ENCODE peak calls at places on chromosomes 12 and 14, in nine cellular contexts. S, Y, N, P, T, B, X, U and R are unnamed samples.

GRCh38 chr12:76916170-76916540 is 37.3 kb upstream of the CSRP2 start:
- DNase-seq in S (no peak), Y (no peak), N (peak), P (no peak), T (no peak), B (no peak), X (no peak), U (no peak), R (no peak)

GRCh38 chr14:104923596-104924420 is 871 bp upstream of the PLD4 start:
- DNase-seq in S (no peak), Y (no peak), N (no peak), P (no peak), T (no peak), B (no peak), X (no peak), U (no peak), R (no peak)

GRCh38 chr12:28023156-28023887 is 50.8 kb upstream of the PTHLH start:
- DNase-seq in S (peak), Y (peak), N (peak), P (no peak), T (no peak), B (peak), X (no peak), U (no peak), R (peak)

GRCh38 chr14:32980887-32981501 is 42.3 kb downstream of the NPAS3 start:
- DNase-seq in S (no peak), Y (no peak), N (no peak), P (no peak), T (no peak), B (no peak), X (no peak), U (no peak), R (no peak)

GRCh38 chr12:79435742-79436141 is 255.0 kb downstream of the PAWR start:
- DNase-seq in S (no peak), Y (no peak), N (no peak), P (no peak), T (no peak), B (no peak), X (no peak), U (no peak), R (no peak)

GRCh38 chr14:100408350-100409015 is 85.3 kb downstream of the SLC25A47 start:
- DNase-seq in S (peak), Y (peak), N (no peak), P (no peak), T (no peak), B (peak), X (no peak), U (no peak), R (no peak)

GRCh38 chr12:47349770-47350408 is 270.1 kb upstream of the AMIGO2 start:
- DNase-seq in S (no peak), Y (no peak), N (peak), P (no peak), T (no peak), B (no peak), X (no peak), U (no peak), R (no peak)

GRCh38 chr14:68589447-68590232 is 203.2 kb downstream of the ZFP36L1 start:
- DNase-seq in S (no peak), Y (peak), N (peak), P (peak), T (peak), B (peak), X (no peak), U (no peak), R (peak)

GRCh38 chr14:65019944-65020566 is 33.4 kb downstream of the FNTB start:
- DNase-seq in S (peak), Y (peak), N (peak), P (no peak), T (peak), B (peak), X (no peak), U (peak), R (peak)

GRCh38 chr14:104768437-104769323 is 15.7 kb downstream of the SIVA1 start:
- DNase-seq in S (peak), Y (peak), N (peak), P (peak), T (peak), B (no peak), X (peak), U (peak), R (peak)

GRCh38 chr14:96811265-96811664 is 14.1 kb downstream of the VRK1 start:
- DNase-seq in S (no peak), Y (peak), N (peak), P (no peak), T (no peak), B (peak), X (no peak), U (no peak), R (no peak)

GRCh38 chr12:91662021-91662420 is 479.4 kb upstream of the DCN start:
- DNase-seq in S (no peak), Y (peak), N (peak), P (no peak), T (no peak), B (no peak), X (no peak), U (no peak), R (no peak)

GRCh38 chr12:42128327-42128726 is 16.3 kb downstream of the GXYLT1 start:
- DNase-seq in S (no peak), Y (peak), N (peak), P (no peak), T (no peak), B (no peak), X (no peak), U (no peak), R (no peak)

GRCh38 chr12:77923882-77924281 is 93.2 kb downstream of the NAV3 start:
- DNase-seq in S (no peak), Y (peak), N (peak), P (no peak), T (no peak), B (no peak), X (no peak), U (no peak), R (no peak)

GRCh38 chr14:58899317-58899713 is 261.6 kb downstream of the DACT1 start:
- DNase-seq in S (no peak), Y (peak), N (peak), P (no peak), T (no peak), B (peak), X (no peak), U (no peak), R (peak)

GRCh38 chr14:103127356-103127755 is 4.1 kb downstream of the TNFAIP2 start:
- DNase-seq in S (no peak), Y (no peak), N (no peak), P (no peak), T (no peak), B (no peak), X (no peak), U (no peak), R (no peak)

GRCh38 chr12:122858171-122858570 is 22.9 kb downstream of the HIP1R start:
- DNase-seq in S (no peak), Y (no peak), N (no peak), P (no peak), T (no peak), B (no peak), X (no peak), U (no peak), R (no peak)

GRCh38 chr12:50024804-50025186 is 499 bp downstream of the RACGAP1 start:
- DNase-seq in S (no peak), Y (no peak), N (no peak), P (no peak), T (no peak), B (no peak), X (no peak), U (no peak), R (no peak)

GRCh38 chr12:5745251-5745888 is 199.7 kb downstream of the ANO2 start:
- DNase-seq in S (peak), Y (peak), N (peak), P (no peak), T (peak), B (no peak), X (peak), U (peak), R (peak)

GRCh38 chr14:80200093-80200492 is 11.2 kb downstream of the DIO2 start:
- DNase-seq in S (no peak), Y (no peak), N (no peak), P (no peak), T (no peak), B (no peak), X (no peak), U (no peak), R (no peak)

GRCh38 chr12:131494141-131494733 is 216.7 kb upstream of the SFSWAP start:
- DNase-seq in S (no peak), Y (no peak), N (no peak), P (no peak), T (no peak), B (no peak), X (no peak), U (no peak), R (no peak)

GRCh38 chr12:123531091-123531490 is 2.4 kb downstream of the RILPL1 start:
- DNase-seq in S (no peak), Y (no peak), N (no peak), P (no peak), T (peak), B (no peak), X (no peak), U (no peak), R (no peak)

GRCh38 chr14:29521526-29522137 is 406.0 kb downstream of the PRKD1 start:
- DNase-seq in S (no peak), Y (no peak), N (no peak), P (no peak), T (no peak), B (no peak), X (no peak), U (no peak), R (no peak)

GRCh38 chr14:76997257-76997970 is 31.1 kb downstream of the IRF2BPL start:
- DNase-seq in S (no peak), Y (no peak), N (peak), P (no peak), T (no peak), B (no peak), X (no peak), U (no peak), R (no peak)

GRCh38 chr14:22685467-22685866 is 41.3 kb upstream of the OR6J1 start:
- DNase-seq in S (no peak), Y (no peak), N (no peak), P (no peak), T (no peak), B (no peak), X (no peak), U (no peak), R (no peak)

GRCh38 chr12:43104524-43104923 is 447.5 kb downstream of the ADAMTS20 start:
- DNase-seq in S (no peak), Y (peak), N (no peak), P (no peak), T (no peak), B (peak), X (no peak), U (no peak), R (peak)

GRCh38 chr12:54411398-54412241 is 7.4 kb downstream of the ITGA5 start:
- DNase-seq in S (no peak), Y (peak), N (peak), P (peak), T (no peak), B (peak), X (peak), U (no peak), R (peak)

GRCh38 chr12:70555081-70555480 is 82.1 kb downstream of the PTPRB start:
- DNase-seq in S (no peak), Y (no peak), N (no peak), P (no peak), T (no peak), B (no peak), X (no peak), U (no peak), R (no peak)

DNA sequence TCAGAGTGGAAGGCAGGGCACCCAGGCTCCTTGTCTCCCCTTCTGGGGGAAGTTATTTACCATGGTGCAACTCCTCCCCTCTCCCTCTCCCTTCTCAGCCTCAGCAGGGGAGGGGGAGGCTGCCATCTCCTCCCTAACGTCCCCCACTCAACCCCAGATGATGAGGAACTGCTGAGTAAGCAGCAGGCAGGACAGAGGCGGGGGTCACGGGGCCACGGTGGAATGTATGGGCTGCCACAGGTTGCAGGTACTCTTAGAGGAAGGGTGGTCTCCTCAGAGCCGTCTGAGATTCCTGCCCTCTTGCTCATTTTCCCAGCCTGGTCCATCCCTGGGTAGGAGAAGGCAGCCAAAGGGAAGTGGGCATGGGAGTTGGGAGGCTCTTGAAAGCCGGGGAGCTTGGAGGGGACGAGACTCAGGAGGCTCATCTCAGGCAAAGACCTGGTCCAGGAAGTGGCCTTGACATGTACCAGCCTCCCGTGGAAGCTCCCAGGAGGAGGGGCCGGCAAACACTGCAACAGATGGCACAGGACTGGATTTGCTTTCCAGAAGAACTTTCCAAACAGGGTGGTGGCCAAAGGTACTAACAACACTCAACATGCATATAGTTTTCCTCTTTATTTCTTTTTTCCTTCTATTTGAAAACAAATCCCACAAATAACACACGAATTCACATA is 19.0 kb downstream of the RIN3 start:
- DNase-seq in S (no peak), Y (no peak), N (no peak), P (peak), T (no peak), B (no peak), X (no peak), U (no peak), R (no peak)
- H3K4me3 ChIP-seq in S (no peak), Y (no peak), N (no peak), P (no peak), T (no peak), B (no peak), X (no peak), U (no peak), R (no peak)

DNA sequence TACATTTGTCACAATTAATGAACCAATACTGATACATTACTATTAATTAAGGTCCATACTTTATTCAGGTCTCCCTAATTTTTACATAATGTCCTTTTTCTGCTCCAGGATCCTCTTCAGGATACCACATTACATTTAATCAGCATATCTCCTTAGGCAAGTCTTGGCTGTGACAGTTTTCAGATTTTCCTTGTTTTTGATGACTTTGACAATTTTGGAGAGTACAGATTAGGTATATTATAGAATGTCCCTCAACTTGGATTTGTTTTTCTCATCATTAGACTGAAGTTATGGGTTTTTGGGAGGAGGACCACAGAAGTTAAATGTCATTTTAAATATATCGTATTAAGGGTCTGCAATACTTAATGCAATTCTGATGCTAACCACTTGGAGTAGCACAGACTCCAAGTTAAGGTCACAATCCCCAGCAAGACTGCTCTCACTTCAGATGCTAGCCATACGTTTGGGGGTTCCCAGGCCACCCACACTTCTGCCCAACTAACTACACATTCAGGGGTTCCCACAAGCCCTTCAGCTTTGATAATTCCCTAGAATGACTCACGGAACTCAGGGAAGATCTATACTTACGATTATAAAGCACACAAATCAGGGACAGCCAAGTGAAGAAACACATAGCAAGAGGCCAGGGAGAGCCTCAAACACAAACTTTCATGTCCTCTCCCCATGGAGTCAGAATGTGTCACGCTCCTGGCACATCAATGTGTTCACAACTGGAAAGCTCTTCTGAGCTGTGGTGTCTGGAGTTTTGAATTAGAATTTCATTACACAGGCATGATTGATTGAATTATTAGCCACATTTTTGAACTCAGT is 17.0 kb upstream of the NUBPL start:
- DNase-seq in S (peak), Y (peak), N (no peak), P (no peak), T (no peak), B (no peak), X (no peak), U (no peak), R (no peak)
- TF ChIP-seq CTCF in S (no peak), Y (peak), N (peak), P (no peak), T (no peak), B (peak), X (no peak), U (peak), R (peak)

GRCh38 chr12:85784096-85784720 is 52.0 kb downstream of the RASSF9 start:
- DNase-seq in S (peak), Y (no peak), N (peak), P (no peak), T (no peak), B (no peak), X (no peak), U (no peak), R (no peak)
- H3K4me3 ChIP-seq in S (no peak), Y (no peak), N (no peak), P (no peak), T (no peak), B (no peak), X (no peak), U (no peak), R (no peak)

GRCh38 chr12:113149361-113150150 is at the start of gene CFAP73:
- DNase-seq in S (peak), Y (peak), N (peak), P (no peak), T (peak), B (peak), X (peak), U (peak), R (peak)
- TF ChIP-seq CTCF in S (no peak), Y (peak), N (peak), P (no peak), T (no peak), B (no peak), X (no peak), U (no peak), R (no peak)